ENCODE peak calls at places on chromosomes 4 and X, in nine cellular contexts. P is stimulated activated naive CD8-positive, alpha-beta T cell treated with anti-CD3 and anti-CD28 coated beads, Interleukin-15, Interleukin-2, amounts not matched to agents 100 U/mL and 50 U/mL, for 24 hours; L is GM04504; T is GM10248; C is fibroblast of the aortic adventitia; U is iris pigment epithelial cell; J is GM13977; G is OCI-LY7; R is HEK293T. K is an unnamed sample.

GRCh38 chr4:84673475-84674230 is 90.7 kb downstream of the CDS1 start:
- DNase-seq in P (no peak), L (peak; percentile 65), T (no peak), C (peak; percentile 95), U (peak; percentile 92), J (no peak), G (no peak), R (no peak), K (peak; percentile 89)

GRCh38 chr4:88757067-88757466 is 59.4 kb upstream of the NAP1L5 start:
- DNase-seq in P (no peak), L (no peak), T (no peak), C (peak; percentile 32), U (no peak), J (no peak), G (no peak), R (no peak), K (no peak)

GRCh38 chr4:10063544-10064300 is 42.4 kb upstream of the SLC2A9 start:
- DNase-seq in P (no peak), L (peak; percentile 64), T (no peak), C (peak; percentile 84), U (peak; percentile 89), J (no peak), G (no peak), R (no peak), K (peak; percentile 75)

GRCh38 chrX:13250831-13251612 is 68.8 kb downstream of the ATXN3L start:
- DNase-seq in P (no peak), L (peak; percentile 95), T (no peak), C (peak; percentile 94), U (peak; percentile 96), J (no peak), G (no peak), R (no peak), K (peak; percentile 97)

GRCh38 chr4:41318839-41319530 is 62.3 kb downstream of the UCHL1 start:
- DNase-seq in P (no peak), L (no peak), T (no peak), C (no peak), U (peak; percentile 62), J (no peak), G (no peak), R (no peak), K (peak; percentile 5)

GRCh38 chrX:9992061-9992460 is 24.9 kb downstream of the CLDN34 start:
- DNase-seq in P (no peak), L (no peak), T (no peak), C (no peak), U (no peak), J (no peak), G (no peak), R (no peak), K (no peak)

GRCh38 chr4:140807491-140808257 is 51.5 kb upstream of the TBC1D9 start:
- DNase-seq in P (no peak), L (no peak), T (peak; percentile 60), C (peak; percentile 48), U (peak; percentile 78), J (peak; percentile 36), G (peak; percentile 91), R (no peak), K (peak; percentile 93)

GRCh38 chr4:142402925-142403324 is 443.2 kb downstream of the INPP4B start:
- DNase-seq in P (no peak), L (no peak), T (no peak), C (peak; percentile 64), U (peak; percentile 77), J (no peak), G (no peak), R (no peak), K (peak; percentile 53)

GRCh38 chr4:113784497-113785254 is 23.1 kb upstream of the CAMK2D start:
- DNase-seq in P (no peak), L (peak; percentile 90), T (no peak), C (peak; percentile 98), U (peak; percentile 99), J (no peak), G (no peak), R (no peak), K (peak; percentile 99)

GRCh38 chr4:144787365-144788263 is 141.7 kb downstream of the HHIP start:
- DNase-seq in P (no peak), L (no peak), T (peak; percentile 26), C (peak; percentile 72), U (peak; percentile 50), J (peak; percentile 33), G (peak; percentile 46), R (peak; percentile 25), K (peak; percentile 67)

GRCh38 chr4:40322853-40323252 is 12.3 kb upstream of the CHRNA9 start:
- DNase-seq in P (no peak), L (no peak), T (no peak), C (peak; percentile 36), U (no peak), J (no peak), G (no peak), R (no peak), K (no peak)

GRCh38 chr4:51836531-51836930 is 6.4 kb upstream of the DCUN1D4 start:
- DNase-seq in P (no peak), L (no peak), T (no peak), C (no peak), U (peak; percentile 41), J (no peak), G (no peak), R (no peak), K (peak; percentile 2)

GRCh38 chrX:150544222-150544787 is 24.1 kb upstream of the MTM1 start:
- DNase-seq in P (peak; percentile 6), L (no peak), T (no peak), C (no peak), U (no peak), J (no peak), G (peak; percentile 3), R (peak; percentile 42), K (no peak)

GRCh38 chr4:145414224-145414623 is 67.4 kb upstream of the SMAD1 start:
- DNase-seq in P (no peak), L (no peak), T (no peak), C (no peak), U (no peak), J (no peak), G (no peak), R (no peak), K (no peak)

GRCh38 chr4:170990989-170991589 is 822.1 kb upstream of the GALNTL6 start:
- DNase-seq in P (no peak), L (peak; percentile 1), T (peak; percentile 20), C (no peak), U (peak; percentile 1), J (peak; percentile 9), G (peak; percentile 37), R (peak; percentile 42), K (no peak)

GRCh38 chr4:41122775-41123174 is 91.6 kb downstream of the APBB2 start:
- DNase-seq in P (no peak), L (no peak), T (no peak), C (no peak), U (no peak), J (no peak), G (no peak), R (no peak), K (no peak)

GRCh38 chr4:182680196-182680771 is 236.9 kb downstream of the DCTD start:
- DNase-seq in P (no peak), L (no peak), T (no peak), C (no peak), U (no peak), J (no peak), G (no peak), R (no peak), K (peak; percentile 8)

GRCh38 chr4:61373901-61374611 is 173.9 kb downstream of the ADGRL3 start:
- DNase-seq in P (no peak), L (no peak), T (no peak), C (peak; percentile 35), U (peak; percentile 78), J (no peak), G (no peak), R (no peak), K (peak; percentile 74)

GRCh38 chrX:129984196-129984962 is 1.9 kb downstream of the BCORL1 start:
- DNase-seq in P (peak; percentile 42), L (no peak), T (peak; percentile 58), C (no peak), U (no peak), J (peak; percentile 69), G (peak; percentile 14), R (peak; percentile 53), K (no peak)

GRCh38 chr4:10917475-10918103 is 233.0 kb upstream of the CLNK start:
- DNase-seq in P (no peak), L (no peak), T (no peak), C (no peak), U (no peak), J (no peak), G (no peak), R (no peak), K (peak; percentile 12)

GRCh38 chrX:40912166-40912565 is 173.1 kb upstream of the USP9X start:
- DNase-seq in P (no peak), L (no peak), T (no peak), C (no peak), U (no peak), J (no peak), G (no peak), R (no peak), K (no peak)

GRCh38 chr4:98996056-98996941 is 778 bp downstream of the METAP1 start:
- DNase-seq in P (peak; percentile 8), L (peak; percentile 4), T (peak; percentile 12), C (peak; percentile 30), U (peak; percentile 61), J (peak; percentile 28), G (peak; percentile 44), R (peak; percentile 25), K (peak; percentile 20)

GRCh38 chrX:110322603-110323002 is 4.7 kb upstream of the AMMECR1 start:
- DNase-seq in P (no peak), L (no peak), T (no peak), C (peak; percentile 16), U (no peak), J (no peak), G (no peak), R (peak; percentile 32), K (peak; percentile 23)

GRCh38 chr4:156294577-156294976 is 340.9 kb upstream of the CTSO start:
- DNase-seq in P (no peak), L (no peak), T (no peak), C (peak; percentile 87), U (peak; percentile 97), J (no peak), G (no peak), R (peak; percentile 31), K (peak; percentile 79)

GRCh38 chr4:162782096-162782777 is 384.5 kb downstream of the NAF1 start:
- DNase-seq in P (no peak), L (no peak), T (no peak), C (no peak), U (no peak), J (no peak), G (no peak), R (no peak), K (no peak)

GRCh38 chr4:186294160-186294559 is 28.2 kb downstream of the F11 start:
- DNase-seq in P (no peak), L (no peak), T (no peak), C (no peak), U (no peak), J (no peak), G (no peak), R (no peak), K (no peak)

GRCh38 chr4:73446336-73446938 is 10.4 kb downstream of the AFP start:
- DNase-seq in P (no peak), L (no peak), T (peak; percentile 48), C (peak; percentile 65), U (peak; percentile 66), J (peak; percentile 59), G (peak; percentile 78), R (peak; percentile 49), K (peak; percentile 64)

GRCh38 chr4:177182728-177183127 is 126.9 kb upstream of the NEIL3 start:
- DNase-seq in P (no peak), L (no peak), T (no peak), C (no peak), U (no peak), J (no peak), G (no peak), R (no peak), K (no peak)

GRCh38 chr4:1216869-1217294 is 32.0 kb downstream of the CTBP1 start:
- DNase-seq in P (peak; percentile 71), L (no peak), T (peak; percentile 68), C (no peak), U (no peak), J (peak; percentile 78), G (peak; percentile 81), R (no peak), K (no peak)

GRCh38 chrX:124393238-124393637 is 46.9 kb downstream of the SH2D1A start:
- DNase-seq in P (no peak), L (no peak), T (no peak), C (no peak), U (no peak), J (no peak), G (no peak), R (no peak), K (no peak)

GRCh38 chrX:148354906-148355305 is 145.5 kb upstream of the AFF2 start:
- DNase-seq in P (no peak), L (no peak), T (no peak), C (no peak), U (no peak), J (no peak), G (no peak), R (no peak), K (no peak)

K was measured in fibroblast of lung.